ENCODE peak calls at places on chromosomes 13 and 19, in six cellular contexts. A is colonic mucosa, I is SJSA1, X is right cardiac atrium, D is A673, V is adrenal gland. R is an unnamed sample.
A peak's percentile ranks its signal among the peaks of the same experiment; 100 is the strongest.

GRCh38 chr19:46355234-46355990 is 8.5 kb downstream of the PPP5C start:
- DNase-seq in D (no peak), V (peak; percentile 67), A (no peak), I (no peak), X (peak; percentile 65), R (no peak)

GRCh38 chr13:101520672-101521071 is 68.2 kb downstream of the ITGBL1 start:
- DNase-seq in X (no peak), V (no peak), I (peak; percentile 49), D (peak; percentile 37), A (no peak), R (no peak)

GRCh38 chr19:48676887-48677286 is 4.1 kb upstream of the NTN5 start:
- DNase-seq in V (no peak), D (no peak), A (peak; percentile 60), X (no peak), I (no peak), R (no peak)

GRCh38 chr19:17326595-17326966 is 8.1 kb downstream of the ANO8 start:
- DNase-seq in V (no peak), I (no peak), D (no peak), A (no peak), X (peak; percentile 65), R (no peak)

GRCh38 chr13:113153810-113154748 is 4.4 kb upstream of the PROZ start:
- DNase-seq in X (peak; percentile 93), D (peak; percentile 75), A (peak; percentile 88), I (no peak), V (peak; percentile 88), R (peak; percentile 81)

GRCh38 chr19:1211494-1212234 is 6.1 kb downstream of the STK11 start:
- DNase-seq in X (peak; percentile 74), V (peak; percentile 30), A (no peak), D (peak; percentile 90), I (no peak), R (no peak)

GRCh38 chr13:92303428-92303827 is 905.0 kb downstream of the GPC5 start:
- DNase-seq in D (no peak), V (no peak), A (no peak), X (no peak), I (no peak), R (no peak)

GRCh38 chr13:55577082-55577846 is 1563.5 kb upstream of the PRR20A start:
- DNase-seq in V (no peak), X (no peak), D (no peak), I (no peak), A (no peak), R (no peak)

GRCh38 chr13:45851171-45851889 is at the start of gene SIAH3:
- DNase-seq in X (no peak), V (no peak), D (peak; percentile 89), A (no peak), I (no peak), R (no peak)

GRCh38 chr13:96768524-96768923 is 225.8 kb downstream of the OXGR1 start:
- DNase-seq in A (no peak), D (no peak), V (no peak), I (no peak), X (no peak), R (no peak)

GRCh38 chr13:36512771-36513170 is 80.5 kb downstream of the CCNA1 start:
- DNase-seq in I (no peak), V (no peak), D (no peak), X (no peak), A (no peak), R (no peak)

GRCh38 chr19:49643466-49643865 is 1.5 kb downstream of the SCAF1 start:
- DNase-seq in V (no peak), I (no peak), D (no peak), A (no peak), X (no peak), R (no peak)

DNA sequence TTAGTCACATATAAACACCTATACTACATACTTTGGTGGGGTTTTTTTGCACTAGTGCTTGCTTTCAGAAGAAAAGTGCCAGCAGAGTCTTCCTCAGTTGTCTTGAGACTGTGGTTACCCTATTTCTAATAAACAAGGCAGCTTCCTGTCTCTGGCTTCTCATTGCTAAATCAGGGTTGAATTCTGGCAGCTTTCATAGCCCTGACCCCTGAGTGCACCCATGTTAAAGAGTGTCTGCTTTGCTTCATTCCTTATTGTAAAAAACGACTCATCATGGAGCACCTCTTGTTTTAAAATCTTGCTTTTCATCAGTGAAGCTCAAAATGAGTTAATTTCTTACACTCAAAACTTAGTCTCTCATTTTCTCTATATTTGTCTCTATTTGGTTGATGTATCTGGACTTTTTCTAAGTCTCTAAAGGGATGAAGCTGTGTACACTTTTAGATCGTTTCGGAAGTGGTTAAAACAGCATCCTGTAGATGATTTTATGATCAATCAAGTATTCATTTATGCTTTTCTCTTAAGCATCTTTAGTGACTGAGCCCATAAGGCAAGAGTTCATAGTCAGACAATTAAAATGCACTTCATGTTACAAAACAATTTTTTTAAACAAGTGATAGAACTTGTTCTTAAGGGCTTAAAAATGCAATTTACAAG is 72.1 kb downstream of the KLF12 start:
- DNase-seq in A (no peak), V (peak; percentile 32), X (no peak), D (no peak), I (no peak), R (no peak)
- H3K4me3 ChIP-seq in A (no peak overlapping the region), V (no peak overlapping the region), X (no peak overlapping the region), D (no peak overlapping the region), I (no peak overlapping the region), R (peak overlapping the region; percentile 57)

GRCh38 chr19:58047672-58048071 is 11.4 kb upstream of the ZNF135 start:
- DNase-seq in V (no peak), D (no peak), I (no peak), X (no peak), A (no peak), R (no peak)
- H3K9me3 ChIP-seq in V (no peaks in the 10 kb centered on the region), D (peaks cover 12% of the 10 kb centered on the region), I (peaks cover 18% of the 10 kb centered on the region), X (peaks cover 3% of the 10 kb centered on the region), A (no peaks in the 10 kb centered on the region), R (peaks cover 97% of the 10 kb centered on the region)

GRCh38 chr19:8004001-8004400 is 1.4 kb downstream of the ELAVL1 start:
- DNase-seq in A (no peak), D (no peak), X (no peak), I (no peak), V (no peak), R (no peak)

GRCh38 chr19:7999376-7999775 is 6.1 kb downstream of the ELAVL1 start:
- DNase-seq in D (no peak), A (no peak), X (no peak), I (no peak), V (no peak), R (no peak)

GRCh38 chr19:8000298-8001038 is 5.0 kb downstream of the ELAVL1 start:
- DNase-seq in V (no peak), A (no peak), X (no peak), I (no peak), D (no peak), R (no peak)

GRCh38 chr19:8001995-8002849 is 3.2 kb downstream of the ELAVL1 start:
- DNase-seq in I (peak; percentile 82), X (peak; percentile 93), D (peak; percentile 84), A (peak; percentile 83), V (peak; percentile 88), R (peak; percentile 84)

DNA sequence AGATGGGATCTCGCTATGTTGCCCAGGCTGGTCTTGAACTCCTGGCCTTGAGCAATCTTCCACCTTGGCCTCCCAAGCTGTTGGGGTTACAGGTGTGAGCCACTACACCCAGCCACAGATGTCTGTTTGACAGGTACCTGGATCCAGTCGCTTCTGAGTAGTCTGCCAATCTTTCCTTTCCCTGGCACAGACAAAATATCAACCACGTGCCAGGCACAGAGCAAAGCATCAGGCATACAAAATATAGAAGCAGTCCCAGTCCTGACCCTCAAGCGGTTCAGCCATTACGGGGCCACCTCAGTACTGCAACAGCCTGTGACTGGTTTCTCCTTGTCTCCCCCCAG is 3.8 kb downstream of the ELAVL1 start:
- DNase-seq in D (no peak), V (no peak), I (no peak), A (no peak), X (no peak), R (no peak)
- H3K4me3 ChIP-seq in D (no peak overlapping the region), V (no peak overlapping the region), I (no peak overlapping the region), A (no peak overlapping the region), X (no peak overlapping the region), R (peak overlapping the region; percentile 62)

DNA sequence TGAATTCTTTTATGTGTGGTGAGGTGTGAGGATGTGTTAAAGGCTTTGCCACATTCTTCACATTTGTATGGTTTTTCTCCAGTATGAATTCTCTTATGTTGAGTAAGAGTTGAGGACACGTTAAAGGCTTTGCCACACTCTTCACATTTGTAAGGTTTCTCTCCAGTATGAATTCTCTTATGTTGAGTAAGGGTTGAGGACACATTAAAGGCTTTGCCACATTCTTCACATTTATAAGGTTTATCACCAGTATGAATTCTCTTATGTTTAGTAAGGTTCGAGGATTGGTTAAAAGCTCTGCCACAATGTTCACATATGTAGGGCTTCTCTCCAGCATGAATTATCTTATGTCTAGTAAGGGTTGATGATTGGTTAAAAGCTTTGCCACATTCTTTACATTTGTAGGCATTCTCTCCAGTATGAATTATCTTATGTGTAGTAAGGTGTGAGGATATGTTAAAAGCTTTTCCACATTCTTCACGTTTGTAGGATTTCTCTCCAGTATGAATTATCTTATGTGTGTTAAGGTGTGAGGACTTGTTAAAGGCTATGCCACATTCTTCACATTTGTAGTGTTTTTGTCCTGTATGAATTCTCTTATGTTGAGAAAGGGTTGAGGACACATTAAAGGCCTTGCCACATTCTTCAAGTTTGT is 27.1 kb downstream of the ZNF724 start:
- DNase-seq in I (no peak), V (no peak), X (no peak), D (no peak), A (no peak), R (no peak)
- H3K9me3 ChIP-seq in I (peaks cover 14% of the 10 kb centered on the region), V (no peaks in the 10 kb centered on the region), X (peaks cover 6% of the 10 kb centered on the region), D (peaks cover 88% of the 10 kb centered on the region), A (no peaks in the 10 kb centered on the region), R (peaks cover 100% of the 10 kb centered on the region)

GRCh38 chr13:98174321-98174720 is 2.7 kb downstream of the RNF113B start:
- DNase-seq in I (no peak), X (no peak), D (no peak), A (no peak), V (no peak), R (no peak)
- H3K4me3 ChIP-seq in I (no peak overlapping the region), X (no peak overlapping the region), D (no peak overlapping the region), A (no peak overlapping the region), V (no peak overlapping the region), R (no peak overlapping the region)

DNA sequence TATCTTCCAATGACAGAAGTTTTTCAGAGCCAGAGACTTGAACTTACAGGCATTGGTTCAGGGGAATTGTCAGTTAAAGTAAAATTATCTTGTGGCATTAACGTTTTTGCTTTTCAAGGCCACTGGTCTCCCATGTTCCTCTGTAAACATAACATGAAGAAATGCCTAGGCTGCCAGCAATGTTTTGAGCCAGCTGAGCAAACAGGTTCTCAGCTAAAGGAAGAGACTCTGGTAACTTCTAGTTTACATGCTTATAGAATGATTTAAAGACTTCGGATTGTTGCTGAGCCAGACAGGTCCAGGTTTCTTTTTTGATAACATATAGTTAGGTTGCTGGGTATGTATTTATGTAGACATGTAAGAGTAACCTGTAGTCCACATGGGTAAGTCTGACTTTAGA is 35.7 kb downstream of the ZNF493 start:
- DNase-seq in I (no peak), D (no peak), V (no peak), X (no peak), A (no peak), R (no peak)
- H3K9me3 ChIP-seq in I (peaks cover 4% of the 10 kb centered on the region), D (peaks cover 38% of the 10 kb centered on the region), V (no peaks in the 10 kb centered on the region), X (peaks cover 2% of the 10 kb centered on the region), A (peaks cover 3% of the 10 kb centered on the region), R (peaks cover 81% of the 10 kb centered on the region)

GRCh38 chr13:42270857-42271215 is 1.1 kb upstream of the AKAP11 start:
- DNase-seq in X (no peak), I (no peak), A (no peak), V (no peak), D (no peak), R (no peak)
- H3K4me3 ChIP-seq in X (peak overlapping the region; percentile 87), I (no peak overlapping the region), A (peak overlapping the region; percentile 92), V (no peak overlapping the region), D (peak overlapping the region; percentile 80), R (peak overlapping the region; percentile 98)